ENCODE peak calls at places on chromosomes 5 and 9, in nine cellular contexts. U is iPS DF 6.9, P is HCT116, M is adrenal gland, E is right atrium auricular region, D is A549, O is GM23248, T is OCI-LY7, B is tibial nerve. C is an unnamed sample. For H3K9me3, the result is how much of the 10 kb centered on the place peaks cover.

GRCh38 chr9:121581775-121582600 is 69.4 kb upstream of the DAB2IP start:
- DNase-seq in U (no peak), P (no peak), M (no peak), E (no peak), D (no peak), O (no peak), T (no peak), B (no peak), C (no peak)

GRCh38 chr9:136229096-136230065 is 16.2 kb downstream of the QSOX2 start:
- DNase-seq in U (no peak), P (no peak), M (no peak), E (no peak), D (no peak), O (no peak), T (no peak), B (no peak), C (no peak)

GRCh38 chr5:171450423-171451246 is 31.2 kb downstream of the FGF18 start:
- DNase-seq in U (no peak), P (no peak), M (peak), E (peak), D (no peak), O (peak), T (no peak), B (peak), C (peak)

GRCh38 chr5:38595149-38595725 is 38.8 kb upstream of the LIFR start:
- DNase-seq in U (no peak), P (no peak), M (no peak), E (no peak), D (peak), O (peak), T (no peak), B (no peak), C (no peak)

GRCh38 chr5:76870046-76870445 is 20.2 kb downstream of the S100Z start:
- DNase-seq in U (no peak), P (no peak), M (no peak), E (no peak), D (no peak), O (no peak), T (no peak), B (no peak), C (no peak)

GRCh38 chr5:171872666-171873065 is 87.0 kb downstream of the SMIM23 start:
- DNase-seq in U (no peak), P (no peak), M (no peak), E (no peak), D (no peak), O (peak), T (no peak), B (no peak), C (no peak)

GRCh38 chr5:112331892-112332291 is 87.2 kb downstream of the EPB41L4A start:
- DNase-seq in U (no peak), P (no peak), M (no peak), E (no peak), D (no peak), O (no peak), T (no peak), B (no peak), C (no peak)

GRCh38 chr5:60959156-60959555 is 14.2 kb downstream of the NDUFAF2 start:
- DNase-seq in U (no peak), P (peak), M (no peak), E (no peak), D (peak), O (peak), T (peak), B (no peak), C (no peak)

GRCh38 chr9:76818271-76818670 is 54.0 kb downstream of the PCA3 start:
- DNase-seq in U (no peak), P (peak), M (peak), E (peak), D (peak), O (peak), T (no peak), B (peak), C (peak)

GRCh38 chr5:465591-466403 is 22.8 kb downstream of the EXOC3 start:
- DNase-seq in U (no peak), P (no peak), M (no peak), E (no peak), D (no peak), O (no peak), T (no peak), B (no peak), C (no peak)
- H3K27ac ChIP-seq in U (no peak), P (no peak), M (no peak), E (no peak), D (no peak), O (no peak), T (no peak), B (no peak), C (no peak)

GRCh38 chr5:162858770-162859169 is 578.6 kb upstream of the CCNG1 start:
- DNase-seq in U (no peak), P (no peak), M (no peak), E (no peak), D (no peak), O (no peak), T (no peak), B (no peak), C (no peak)
- H3K4me3 ChIP-seq in U (no peak), P (no peak), M (no peak), E (no peak), D (no peak), O (no peak), T (no peak), B (no peak), C (no peak)

GRCh38 chr5:180259260-180259611 is 32.6 kb downstream of the MAPK9 start:
- DNase-seq in U (no peak), P (no peak), M (no peak), E (no peak), D (peak), O (no peak), T (no peak), B (no peak), C (no peak)
- H3K9me3 ChIP-seq in U (under half), P (half or more), M (half or more), E (half or more), D (half or more), O (under half), T (half or more), B (half or more), C (under half)

DNA sequence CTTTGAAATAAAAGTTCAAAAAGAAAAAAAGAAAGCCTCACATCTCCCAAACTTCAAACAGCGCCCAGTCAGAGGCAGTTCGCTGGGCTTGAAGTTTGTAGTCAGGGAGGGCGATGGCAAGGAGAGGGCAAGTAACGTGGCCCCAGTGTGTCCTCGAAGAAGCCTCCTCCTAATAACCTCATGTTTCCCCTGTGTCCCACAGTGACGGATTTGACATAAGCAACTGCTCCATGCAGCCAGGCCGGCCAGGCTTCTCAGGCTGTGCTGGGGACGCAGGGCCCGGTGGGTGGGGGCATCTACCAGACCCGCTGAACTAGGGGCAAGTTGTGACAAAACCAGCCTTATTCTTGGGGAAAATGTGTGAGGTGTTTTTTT is 172.2 kb downstream of the ERCC6L2 start:
- DNase-seq in U (no peak), P (no peak), M (no peak), E (no peak), D (no peak), O (no peak), T (no peak), B (no peak), C (no peak)
- H3K27ac ChIP-seq in U (no peak), P (no peak), M (peak), E (no peak), D (no peak), O (no peak), T (no peak), B (peak), C (no peak)

GRCh38 chr5:134116789-134117761 is 2.6 kb downstream of the TCF7 start:
- DNase-seq in U (no peak), P (no peak), M (no peak), E (no peak), D (no peak), O (no peak), T (no peak), B (no peak), C (no peak)
- H3K4me3 ChIP-seq in U (no peak), P (no peak), M (no peak), E (no peak), D (no peak), O (no peak), T (no peak), B (no peak), C (no peak)

GRCh38 chr9:9799287-9799686 is 813.5 kb downstream of the PTPRD start:
- DNase-seq in U (no peak), P (no peak), M (no peak), E (no peak), D (no peak), O (no peak), T (no peak), B (no peak), C (no peak)
- H3K9me3 ChIP-seq in U (under half), P (under half), M (under half), E (under half), D (under half), O (under half), T (under half), B (under half), C (under half)

DNA sequence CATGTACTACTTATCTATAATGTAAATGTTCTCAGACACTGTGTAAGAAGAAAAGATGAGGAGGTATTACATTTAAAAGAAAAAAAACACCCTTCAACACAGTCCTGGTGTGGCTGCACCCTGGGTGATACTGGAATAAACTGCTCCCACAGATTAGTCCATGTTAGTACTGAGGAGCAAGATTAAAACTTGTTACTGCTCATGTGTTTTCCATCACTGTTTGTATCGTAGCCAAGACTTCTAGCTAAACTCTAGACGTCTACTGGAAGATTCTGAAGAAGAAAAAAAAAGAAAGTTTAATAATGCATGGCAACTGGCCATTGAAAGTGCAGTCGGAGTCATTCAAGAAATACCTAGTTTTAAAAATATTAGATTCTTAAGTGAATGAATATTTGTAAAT is at the start of gene ASPN:
- DNase-seq in U (no peak), P (no peak), M (no peak), E (no peak), D (no peak), O (peak), T (no peak), B (no peak), C (no peak)
- H3K27ac ChIP-seq in U (no peak), P (no peak), M (peak), E (peak), D (no peak), O (peak), T (no peak), B (peak), C (no peak)

DNA sequence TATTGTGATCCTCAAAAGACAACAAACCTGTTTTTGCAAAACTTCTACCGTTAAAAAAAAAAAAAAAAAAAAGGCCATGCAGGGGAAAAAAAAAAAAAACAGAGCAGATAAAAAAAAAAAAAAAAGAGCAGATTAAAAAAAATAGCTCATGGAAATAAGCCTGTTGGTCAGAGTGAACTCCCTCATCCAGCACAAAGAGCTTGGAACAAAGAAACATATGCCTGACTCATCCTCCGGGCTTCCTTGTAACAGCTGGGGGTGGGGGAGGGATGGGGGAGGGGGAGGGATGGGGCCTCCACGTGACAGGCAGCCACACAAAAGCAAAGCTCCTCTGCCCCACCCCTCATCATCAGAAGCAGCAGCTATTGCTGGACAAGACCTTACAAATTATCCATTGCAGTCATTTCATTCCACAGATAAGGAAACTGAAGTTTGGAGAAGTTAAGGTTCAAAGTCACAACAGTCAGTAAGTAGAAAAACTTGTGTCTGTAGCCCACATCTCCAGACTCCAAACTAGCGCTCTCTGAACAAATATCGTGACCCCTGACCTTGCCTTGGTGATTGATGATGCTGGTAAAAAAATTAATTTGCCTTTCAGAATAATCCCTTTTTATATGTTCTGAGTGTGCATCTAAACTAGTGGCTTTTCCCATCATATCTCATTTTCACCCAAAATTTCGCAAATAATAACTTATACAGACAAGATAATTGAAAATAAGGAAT is 38.9 kb downstream of the SLC35D2 start:
- DNase-seq in U (no peak), P (peak), M (peak), E (peak), D (peak), O (peak), T (peak), B (peak), C (peak)
- H3K4me3 ChIP-seq in U (no peak), P (peak), M (no peak), E (no peak), D (no peak), O (no peak), T (no peak), B (no peak), C (no peak)

DNA sequence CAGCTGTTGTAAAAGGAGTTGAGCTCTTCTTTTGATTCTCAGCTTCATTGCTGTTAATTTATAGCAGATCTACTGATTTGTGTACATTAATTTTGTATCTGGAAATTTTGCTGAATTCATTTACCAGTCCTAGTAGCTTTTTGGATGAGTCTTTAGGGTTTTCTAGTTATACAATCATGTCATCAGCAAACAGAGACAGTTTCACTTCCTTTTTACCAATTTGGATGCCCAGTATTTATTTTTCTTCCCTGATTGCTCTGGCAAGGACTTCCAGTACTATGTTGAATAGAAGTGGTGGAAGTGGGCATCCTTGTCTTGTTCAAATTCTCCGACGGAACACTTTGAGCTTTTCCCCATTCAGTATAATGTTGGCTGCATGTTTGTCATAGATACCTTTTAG is 398.9 kb upstream of the POU5F2 start:
- DNase-seq in U (no peak), P (no peak), M (no peak), E (no peak), D (no peak), O (no peak), T (no peak), B (no peak), C (no peak)
- H3K9me3 ChIP-seq in U (under half), P (under half), M (under half), E (under half), D (under half), O (under half), T (under half), B (under half), C (under half)

GRCh38 chr5:138032572-138033274 is at the start of gene FAM13B:
- DNase-seq in U (no peak), P (peak), M (peak), E (peak), D (peak), O (peak), T (peak), B (peak), C (peak)
- H3K27ac ChIP-seq in U (no peak), P (peak), M (peak), E (peak), D (peak), O (peak), T (peak), B (peak), C (peak)

C was measured in lung.